ENCODE peak calls at places on chromosomes 12 and 14, in six cellular contexts. One of them, this sample, is unnamed.
A peak's percentile ranks its signal among the peaks of the same experiment; 100 is the strongest.

GRCh38 chr12:109714141-109714912 is 702 bp downstream of the FAM222A start:
- ATAC-seq in left lobe of liver: peak; percentile 46
- ATAC-seq in A549: peak; percentile 52
- ATAC-seq in heart right ventricle: no peak
- ATAC-seq in stimulated activated naive B cell treated with anti-CD40 and anti-IgM and Interleukin-4, amounts not matched to agents 10 μg/mL and 1 μg/mL and 100 μg/mL, for 72 hours: peak; percentile 37
- ATAC-seq in right cardiac atrium: no peak
- ATAC-seq in this sample: peak; percentile 22

GRCh38 chr12:121530600-121531355 is 50.0 kb downstream of the KDM2B start:
- ATAC-seq in stimulated activated naive B cell treated with anti-CD40 and anti-IgM and Interleukin-4, amounts not matched to agents 10 μg/mL and 1 μg/mL and 100 μg/mL, for 72 hours: peak; percentile 44
- ATAC-seq in left lobe of liver: peak; percentile 46
- ATAC-seq in A549: peak; percentile 61
- ATAC-seq in right cardiac atrium: peak; percentile 76
- ATAC-seq in heart right ventricle: peak; percentile 87
- ATAC-seq in this sample: peak; percentile 56

GRCh38 chr14:96176811-96177211 is 27.8 kb upstream of the BDKRB2 start:
- ATAC-seq in left lobe of liver: peak; percentile 58
- ATAC-seq in right cardiac atrium: peak; percentile 66
- ATAC-seq in A549: no peak
- ATAC-seq in stimulated activated naive B cell treated with anti-CD40 and anti-IgM and Interleukin-4, amounts not matched to agents 10 μg/mL and 1 μg/mL and 100 μg/mL, for 72 hours: no peak
- ATAC-seq in heart right ventricle: no peak
- ATAC-seq in this sample: no peak

GRCh38 chr14:69708586-69709169 is 58.3 kb upstream of the SRSF5 start:
- ATAC-seq in right cardiac atrium: no peak
- ATAC-seq in left lobe of liver: peak; percentile 67
- ATAC-seq in heart right ventricle: no peak
- ATAC-seq in A549: peak; percentile 92
- ATAC-seq in stimulated activated naive B cell treated with anti-CD40 and anti-IgM and Interleukin-4, amounts not matched to agents 10 μg/mL and 1 μg/mL and 100 μg/mL, for 72 hours: peak; percentile 79
- ATAC-seq in this sample: peak; percentile 76

GRCh38 chr14:92511472-92512247 is 1.9 kb upstream of the RIN3 start:
- ATAC-seq in right cardiac atrium: no peak
- ATAC-seq in stimulated activated naive B cell treated with anti-CD40 and anti-IgM and Interleukin-4, amounts not matched to agents 10 μg/mL and 1 μg/mL and 100 μg/mL, for 72 hours: no peak
- ATAC-seq in A549: peak; percentile 85
- ATAC-seq in left lobe of liver: no peak
- ATAC-seq in heart right ventricle: peak; percentile 68
- ATAC-seq in this sample: peak; percentile 76

GRCh38 chr14:100104523-100105300 is 39.5 kb downstream of the EVL start:
- ATAC-seq in heart right ventricle: no peak
- ATAC-seq in stimulated activated naive B cell treated with anti-CD40 and anti-IgM and Interleukin-4, amounts not matched to agents 10 μg/mL and 1 μg/mL and 100 μg/mL, for 72 hours: peak; percentile 2
- ATAC-seq in right cardiac atrium: no peak
- ATAC-seq in left lobe of liver: no peak
- ATAC-seq in A549: no peak
- ATAC-seq in this sample: peak; percentile 70

GRCh38 chr14:102805941-102806340 is 28.7 kb downstream of the TRAF3 start:
- ATAC-seq in A549: peak; percentile 59
- ATAC-seq in right cardiac atrium: no peak
- ATAC-seq in heart right ventricle: no peak
- ATAC-seq in left lobe of liver: no peak
- ATAC-seq in stimulated activated naive B cell treated with anti-CD40 and anti-IgM and Interleukin-4, amounts not matched to agents 10 μg/mL and 1 μg/mL and 100 μg/mL, for 72 hours: no peak
- ATAC-seq in this sample: no peak

GRCh38 chr12:72264548-72265175 is 7.5 kb upstream of the TRHDE start:
- ATAC-seq in right cardiac atrium: no peak
- ATAC-seq in A549: no peak
- ATAC-seq in left lobe of liver: peak; percentile 75
- ATAC-seq in heart right ventricle: no peak
- ATAC-seq in stimulated activated naive B cell treated with anti-CD40 and anti-IgM and Interleukin-4, amounts not matched to agents 10 μg/mL and 1 μg/mL and 100 μg/mL, for 72 hours: no peak
- ATAC-seq in this sample: peak; percentile 67

GRCh38 chr14:81219821-81220487 is 805 bp downstream of the GTF2A1 start:
- ATAC-seq in A549: peak; percentile 28
- ATAC-seq in right cardiac atrium: no peak
- ATAC-seq in left lobe of liver: peak; percentile 0
- ATAC-seq in heart right ventricle: no peak
- ATAC-seq in stimulated activated naive B cell treated with anti-CD40 and anti-IgM and Interleukin-4, amounts not matched to agents 10 μg/mL and 1 μg/mL and 100 μg/mL, for 72 hours: peak; percentile 7
- ATAC-seq in this sample: peak; percentile 2

GRCh38 chr12:13101854-13102375 is 1.6 kb downstream of the GSG1 start:
- ATAC-seq in A549: peak; percentile 28
- ATAC-seq in heart right ventricle: no peak
- ATAC-seq in left lobe of liver: no peak
- ATAC-seq in stimulated activated naive B cell treated with anti-CD40 and anti-IgM and Interleukin-4, amounts not matched to agents 10 μg/mL and 1 μg/mL and 100 μg/mL, for 72 hours: no peak
- ATAC-seq in right cardiac atrium: no peak
- ATAC-seq in this sample: no peak

GRCh38 chr14:99118046-99118721 is 153.8 kb downstream of the BCL11B start:
- ATAC-seq in left lobe of liver: no peak
- ATAC-seq in heart right ventricle: no peak
- ATAC-seq in right cardiac atrium: no peak
- ATAC-seq in stimulated activated naive B cell treated with anti-CD40 and anti-IgM and Interleukin-4, amounts not matched to agents 10 μg/mL and 1 μg/mL and 100 μg/mL, for 72 hours: no peak
- ATAC-seq in A549: no peak
- ATAC-seq in this sample: no peak

GRCh38 chr14:28308727-28309126 is 457.9 kb upstream of the FOXG1 start:
- ATAC-seq in left lobe of liver: no peak
- ATAC-seq in heart right ventricle: no peak
- ATAC-seq in stimulated activated naive B cell treated with anti-CD40 and anti-IgM and Interleukin-4, amounts not matched to agents 10 μg/mL and 1 μg/mL and 100 μg/mL, for 72 hours: no peak
- ATAC-seq in A549: peak; percentile 64
- ATAC-seq in right cardiac atrium: no peak
- ATAC-seq in this sample: no peak

GRCh38 chr14:35155962-35156361 is 33.6 kb downstream of the PRORP start:
- ATAC-seq in left lobe of liver: no peak
- ATAC-seq in stimulated activated naive B cell treated with anti-CD40 and anti-IgM and Interleukin-4, amounts not matched to agents 10 μg/mL and 1 μg/mL and 100 μg/mL, for 72 hours: no peak
- ATAC-seq in right cardiac atrium: no peak
- ATAC-seq in heart right ventricle: no peak
- ATAC-seq in A549: no peak
- ATAC-seq in this sample: peak; percentile 49

GRCh38 chr12:21913823-21914222 is 27.4 kb downstream of the ABCC9 start:
- ATAC-seq in right cardiac atrium: no peak
- ATAC-seq in heart right ventricle: no peak
- ATAC-seq in A549: no peak
- ATAC-seq in stimulated activated naive B cell treated with anti-CD40 and anti-IgM and Interleukin-4, amounts not matched to agents 10 μg/mL and 1 μg/mL and 100 μg/mL, for 72 hours: no peak
- ATAC-seq in left lobe of liver: no peak
- ATAC-seq in this sample: no peak

GRCh38 chr14:64983439-64984310 is 3.0 kb upstream of the FNTB start:
- ATAC-seq in stimulated activated naive B cell treated with anti-CD40 and anti-IgM and Interleukin-4, amounts not matched to agents 10 μg/mL and 1 μg/mL and 100 μg/mL, for 72 hours: no peak
- ATAC-seq in heart right ventricle: no peak
- ATAC-seq in left lobe of liver: peak; percentile 41
- ATAC-seq in right cardiac atrium: no peak
- ATAC-seq in A549: peak; percentile 31
- ATAC-seq in this sample: peak; percentile 24

GRCh38 chr12:88255847-88256246 is 113.7 kb downstream of the TMTC3 start:
- ATAC-seq in left lobe of liver: no peak
- ATAC-seq in stimulated activated naive B cell treated with anti-CD40 and anti-IgM and Interleukin-4, amounts not matched to agents 10 μg/mL and 1 μg/mL and 100 μg/mL, for 72 hours: no peak
- ATAC-seq in A549: no peak
- ATAC-seq in right cardiac atrium: no peak
- ATAC-seq in heart right ventricle: no peak
- ATAC-seq in this sample: no peak

GRCh38 chr14:39912192-39913100 is 480.2 kb upstream of the FBXO33 start:
- ATAC-seq in left lobe of liver: no peak
- ATAC-seq in stimulated activated naive B cell treated with anti-CD40 and anti-IgM and Interleukin-4, amounts not matched to agents 10 μg/mL and 1 μg/mL and 100 μg/mL, for 72 hours: peak; percentile 78
- ATAC-seq in heart right ventricle: no peak
- ATAC-seq in A549: no peak
- ATAC-seq in right cardiac atrium: no peak
- ATAC-seq in this sample: no peak

GRCh38 chr12:5770727-5771126 is 174.3 kb downstream of the ANO2 start:
- ATAC-seq in left lobe of liver: no peak
- ATAC-seq in heart right ventricle: no peak
- ATAC-seq in right cardiac atrium: no peak
- ATAC-seq in stimulated activated naive B cell treated with anti-CD40 and anti-IgM and Interleukin-4, amounts not matched to agents 10 μg/mL and 1 μg/mL and 100 μg/mL, for 72 hours: no peak
- ATAC-seq in A549: no peak
- ATAC-seq in this sample: no peak

GRCh38 chr12:62843714-62844113 is 91.2 kb downstream of the PPM1H start:
- ATAC-seq in heart right ventricle: no peak
- ATAC-seq in left lobe of liver: peak; percentile 51
- ATAC-seq in stimulated activated naive B cell treated with anti-CD40 and anti-IgM and Interleukin-4, amounts not matched to agents 10 μg/mL and 1 μg/mL and 100 μg/mL, for 72 hours: no peak
- ATAC-seq in right cardiac atrium: no peak
- ATAC-seq in A549: no peak
- ATAC-seq in this sample: no peak

GRCh38 chr12:121673013-121673441 is 3.6 kb upstream of the MORN3 start:
- ATAC-seq in right cardiac atrium: peak; percentile 28
- ATAC-seq in left lobe of liver: peak; percentile 75
- ATAC-seq in heart right ventricle: no peak
- ATAC-seq in stimulated activated naive B cell treated with anti-CD40 and anti-IgM and Interleukin-4, amounts not matched to agents 10 μg/mL and 1 μg/mL and 100 μg/mL, for 72 hours: no peak
- ATAC-seq in A549: peak; percentile 36
- ATAC-seq in this sample: peak; percentile 7

GRCh38 chr12:94309348-94309747 is 150.3 kb downstream of the CEP83 start:
- ATAC-seq in right cardiac atrium: no peak
- ATAC-seq in A549: no peak
- ATAC-seq in stimulated activated naive B cell treated with anti-CD40 and anti-IgM and Interleukin-4, amounts not matched to agents 10 μg/mL and 1 μg/mL and 100 μg/mL, for 72 hours: peak; percentile 71
- ATAC-seq in left lobe of liver: no peak
- ATAC-seq in heart right ventricle: no peak
- ATAC-seq in this sample: no peak

GRCh38 chr14:61585598-61586538 is 109.4 kb upstream of the HIF1A start:
- ATAC-seq in right cardiac atrium: peak; percentile 86
- ATAC-seq in left lobe of liver: peak; percentile 49
- ATAC-seq in A549: peak; percentile 63
- ATAC-seq in stimulated activated naive B cell treated with anti-CD40 and anti-IgM and Interleukin-4, amounts not matched to agents 10 μg/mL and 1 μg/mL and 100 μg/mL, for 72 hours: peak; percentile 25
- ATAC-seq in heart right ventricle: peak; percentile 87
- ATAC-seq in this sample: peak; percentile 80

GRCh38 chr14:61934385-61934784 is 172.2 kb downstream of the SNAPC1 start:
- ATAC-seq in stimulated activated naive B cell treated with anti-CD40 and anti-IgM and Interleukin-4, amounts not matched to agents 10 μg/mL and 1 μg/mL and 100 μg/mL, for 72 hours: no peak
- ATAC-seq in A549: no peak
- ATAC-seq in left lobe of liver: no peak
- ATAC-seq in right cardiac atrium: no peak
- ATAC-seq in heart right ventricle: no peak
- ATAC-seq in this sample: no peak

This sample was measured in SK-N-SH treated with all-trans-retinoic acid at 6 μM for 48 hours.